ENCODE peak calls at places on chromosomes 6 and 20, in eight cellular contexts. B is HT1080, G is tibial artery, T is RWPE1, H is NCI-H2081, W is breast epithelium, E is hypothalamus, V is SHP77. K is an unnamed sample.

GRCh38 chr6:134814076-134814709 is 135.7 kb downstream of the ALDH8A1 start:
- DNase-seq in H (no peak), G (no peak), V (no peak), T (peak), B (peak), W (no peak), E (no peak), K (no peak)

GRCh38 chr6:91713911-91714310 is 1127.0 kb upstream of the MAP3K7 start:
- DNase-seq in W (no peak), G (no peak), H (peak), B (no peak), E (no peak), V (no peak), T (peak), K (no peak)

GRCh38 chr20:46027245-46027853 is 1.7 kb upstream of the SLC12A5 start:
- DNase-seq in E (no peak), G (peak), V (no peak), T (peak), W (no peak), B (no peak), H (no peak), K (peak)

GRCh38 chr6:14984454-14984853 is 261.4 kb upstream of the JARID2 start:
- DNase-seq in G (no peak), E (no peak), B (no peak), W (peak), V (no peak), T (no peak), H (no peak), K (no peak)

GRCh38 chr6:16918586-16918985 is 157.3 kb upstream of the ATXN1 start:
- DNase-seq in B (no peak), H (no peak), E (no peak), W (no peak), V (no peak), G (no peak), T (no peak), K (no peak)

GRCh38 chr6:75183099-75183541 is 22.7 kb downstream of the COL12A1 start:
- DNase-seq in G (peak), E (no peak), W (no peak), B (no peak), H (no peak), T (no peak), V (no peak), K (no peak)

GRCh38 chr6:20319520-20320357 is 81.9 kb upstream of the E2F3 start:
- DNase-seq in B (peak), H (no peak), V (no peak), W (no peak), G (peak), T (no peak), E (no peak), K (no peak)

GRCh38 chr6:35973670-35974222 is 50.7 kb downstream of the SLC26A8 start:
- DNase-seq in W (no peak), H (no peak), G (no peak), B (peak), V (no peak), E (no peak), T (no peak), K (peak)

GRCh38 chr20:17708675-17709360 is 9.1 kb downstream of the BANF2 start:
- DNase-seq in H (no peak), W (no peak), B (no peak), E (no peak), V (no peak), G (no peak), T (no peak), K (no peak)

GRCh38 chr6:42136508-42137191 is 5.8 kb downstream of the C6orf132 start:
- DNase-seq in V (no peak), B (peak), E (no peak), T (peak), H (no peak), G (no peak), W (no peak), K (no peak)

K was measured in dermis microvascular lymphatic vessel endothelial cell.